ENCODE peak calls at places on chromosomes 13 and 19, in five cellular contexts. K, M, W, B and U are unnamed samples.

GRCh38 chr13:31105020-31105800 is 56.5 kb downstream of the HSPH1 start:
- DNase-seq in B (no peak), M (peak), K (no peak), W (no peak), U (no peak)

GRCh38 chr13:19083340-19083739 is 98.3 kb downstream of the TUBA3C start:
- DNase-seq in M (no peak), B (no peak), W (no peak), K (no peak), U (no peak)

GRCh38 chr13:114286808-114287207 is 5.4 kb downstream of the UPF3A start:
- DNase-seq in M (no peak), B (no peak), W (no peak), K (no peak), U (no peak)

GRCh38 chr13:111156421-111156820 is 41.3 kb downstream of the ARHGEF7 start:
- DNase-seq in W (no peak), M (no peak), K (no peak), B (no peak), U (no peak)

GRCh38 chr13:74250738-74251190 is 116.6 kb upstream of the KLF12 start:
- DNase-seq in K (no peak), M (peak), W (no peak), B (no peak), U (no peak)

GRCh38 chr13:21846605-21847004 is 175.7 kb downstream of the FGF9 start:
- DNase-seq in W (no peak), B (no peak), M (no peak), K (no peak), U (no peak)

GRCh38 chr13:72384879-72385278 is 342.6 kb downstream of the MZT1 start:
- DNase-seq in B (no peak), M (peak), K (no peak), W (no peak), U (no peak)

GRCh38 chr19:31220540-31220939 is 128.7 kb downstream of the TSHZ3 start:
- DNase-seq in B (no peak), M (no peak), K (no peak), W (peak), U (no peak)

GRCh38 chr13:43528992-43529391 is 257.8 kb downstream of the ENOX1 start:
- DNase-seq in K (no peak), W (no peak), B (no peak), M (peak), U (no peak)

GRCh38 chr19:628168-628567 is 5.2 kb downstream of the POLRMT start:
- DNase-seq in W (no peak), M (no peak), B (no peak), K (no peak), U (no peak)

GRCh38 chr19:10670187-10670586 is 16.0 kb downstream of the ILF3 start:
- DNase-seq in M (no peak), W (no peak), B (no peak), K (no peak), U (no peak)

GRCh38 chr19:40025938-40026596 is 29.2 kb downstream of the ZNF546 start:
- DNase-seq in B (no peak), W (no peak), K (no peak), M (no peak), U (no peak)

GRCh38 chr13:52195052-52195837 is 35.8 kb upstream of the NEK3 start:
- DNase-seq in W (no peak), K (peak), M (peak), B (peak), U (peak)

GRCh38 chr19:51359294-51359693 is 6.9 kb downstream of the ETFB start:
- DNase-seq in W (no peak), K (no peak), M (peak), B (no peak), U (peak)

GRCh38 chr13:75959861-75960481 is 323.8 kb downstream of the LMO7 start:
- DNase-seq in B (no peak), M (no peak), K (no peak), W (no peak), U (no peak)

GRCh38 chr19:40217027-40217810 is 965 bp downstream of the TTC9B start:
- DNase-seq in B (peak), M (no peak), K (no peak), W (peak), U (no peak)

GRCh38 chr13:103246581-103247200 is 180.5 kb upstream of the SLC10A2 start:
- DNase-seq in M (no peak), K (no peak), W (peak), B (no peak), U (no peak)

GRCh38 chr19:42216653-42217521 is 590 bp downstream of the DEDD2 start:
- DNase-seq in K (no peak), B (peak), W (peak), M (peak), U (no peak)

GRCh38 chr19:40686882-40687524 is 3.4 kb downstream of the NUMBL start:
- DNase-seq in K (no peak), M (no peak), W (no peak), B (no peak), U (no peak)

GRCh38 chr13:91576590-91576989 is 178.2 kb downstream of the GPC5 start:
- DNase-seq in M (no peak), W (peak), K (no peak), B (no peak), U (no peak)

GRCh38 chr19:38542040-38542439 is 75.7 kb downstream of the MAP4K1 start:
- DNase-seq in M (no peak), K (no peak), B (no peak), W (no peak), U (no peak)

GRCh38 chr19:38544569-38545315 is 73.0 kb downstream of the MAP4K1 start:
- DNase-seq in K (no peak), W (no peak), B (no peak), M (no peak), U (no peak)

GRCh38 chr19:38543286-38543806 is 74.4 kb downstream of the MAP4K1 start:
- DNase-seq in W (no peak), M (no peak), K (no peak), B (no peak), U (no peak)

GRCh38 chr19:38545596-38545995 is 72.2 kb downstream of the MAP4K1 start:
- DNase-seq in W (no peak), M (no peak), B (no peak), K (no peak), U (no peak)

GRCh38 chr19:38543807-38544568 is 73.8 kb downstream of the MAP4K1 start:
- DNase-seq in B (no peak), M (peak), K (peak), W (peak), U (peak)
- H3K4me3 ChIP-seq in B (no peak), M (peak), K (no peak), W (no peak), U (peak)

GRCh38 chr13:61253105-61253877 is 162.4 kb downstream of the PCDH20 start:
- DNase-seq in M (no peak), B (no peak), K (no peak), W (no peak), U (no peak)

GRCh38 chr13:61252213-61252612 is 163.4 kb downstream of the PCDH20 start:
- DNase-seq in B (no peak), W (no peak), M (no peak), K (no peak), U (no peak)

GRCh38 chr13:61258185-61258584 is 157.5 kb downstream of the PCDH20 start:
- DNase-seq in K (no peak), W (no peak), B (no peak), M (no peak), U (no peak)

GRCh38 chr13:61255035-61255796 is 160.4 kb downstream of the PCDH20 start:
- DNase-seq in W (peak), B (no peak), K (no peak), M (peak), U (no peak)
- TF ChIP-seq CTCF in W (peak), B (no peak), K (no peak), M (no peak), U (no peak)

DNA sequence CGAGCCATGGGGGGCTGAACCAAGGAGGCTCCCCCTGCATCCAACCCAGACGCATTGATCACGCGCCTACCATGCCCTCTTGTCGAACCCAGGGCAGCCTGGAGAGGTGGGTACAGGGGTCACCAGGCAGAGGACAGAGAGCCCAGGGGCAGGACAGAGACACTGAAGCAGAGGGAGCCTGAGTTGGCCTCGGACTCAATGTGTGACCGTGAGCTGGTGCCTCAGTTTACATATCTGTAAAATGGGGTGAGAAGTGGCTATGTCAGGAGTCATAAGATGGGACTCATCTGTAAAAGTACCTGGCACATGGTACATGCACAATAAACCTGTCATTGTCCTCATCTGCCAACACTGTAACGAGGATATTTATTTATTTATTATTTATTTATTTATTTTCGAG is 24.1 kb upstream of the NFIC start:
- DNase-seq in W (no peak), K (no peak), M (no peak), B (no peak), U (no peak)
- H3K4me3 ChIP-seq in W (no peak), K (no peak), M (no peak), B (no peak), U (no peak)

GRCh38 chr19:23440207-23440606 is 44.9 kb upstream of the ZNF91 start:
- DNase-seq in K (no peak), M (no peak), W (no peak), B (no peak), U (no peak)

GRCh38 chr19:23436318-23436717 is 41.0 kb upstream of the ZNF91 start:
- DNase-seq in B (no peak), K (no peak), M (no peak), W (no peak), U (no peak)

GRCh38 chr19:23437901-23438300 is 42.6 kb upstream of the ZNF91 start:
- DNase-seq in M (no peak), B (no peak), W (no peak), K (no peak), U (no peak)

GRCh38 chr19:23439623-23440022 is 44.4 kb upstream of the ZNF91 start:
- DNase-seq in M (no peak), K (no peak), B (no peak), W (no peak), U (no peak)

GRCh38 chr19:23436944-23437343 is 41.7 kb upstream of the ZNF91 start:
- DNase-seq in K (no peak), M (no peak), W (no peak), B (no peak), U (no peak)
- TF ChIP-seq CTCF in K (no peak), M (no peak), W (no peak), B (no peak), U (no peak)

GRCh38 chr13:34750078-34750703 is 191.9 kb upstream of the NBEA start:
- DNase-seq in M (no peak), B (no peak), W (peak), K (no peak), U (no peak)
- H3K4me3 ChIP-seq in M (peak), B (peak), W (peak), K (no peak), U (peak)

GRCh38 chr19:16650821-16651220 is 9.1 kb downstream of the SMIM7 start:
- DNase-seq in W (no peak), K (no peak), M (no peak), B (no peak), U (no peak)
- TF ChIP-seq CTCF in W (no peak), K (no peak), M (no peak), B (no peak), U (no peak)

DNA sequence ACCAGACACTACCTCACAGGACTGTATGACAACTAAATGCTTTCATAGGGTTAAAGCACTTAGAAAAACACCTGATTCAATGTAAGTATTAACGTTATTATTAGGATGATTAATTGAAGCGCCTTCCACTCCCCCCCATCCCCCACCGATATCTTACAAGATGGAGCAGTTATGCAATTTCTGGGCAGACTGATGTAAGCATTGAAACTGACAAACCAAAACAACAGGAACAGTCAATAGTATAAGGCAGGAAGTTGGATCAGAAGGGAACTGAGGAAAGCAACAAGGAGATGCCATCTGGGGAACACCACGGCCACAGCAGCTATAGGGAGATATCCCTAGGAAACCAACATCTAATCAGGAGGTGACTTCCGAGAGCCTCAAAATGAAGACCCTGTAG is 3.8 kb downstream of the LCP1 start:
- DNase-seq in B (no peak), M (no peak), W (no peak), K (no peak), U (no peak)
- H3K4me3 ChIP-seq in B (peak), M (no peak), W (no peak), K (no peak), U (no peak)

GRCh38 chr19:35476149-35476548 is 14.1 kb downstream of the KRTDAP start:
- DNase-seq in B (no peak), W (no peak), K (no peak), M (no peak), U (no peak)
- TF ChIP-seq CTCF in B (no peak), W (peak), K (no peak), M (no peak), U (no peak)